ENCODE peak calls at places on chromosomes 4 and X, in ten cellular contexts. One of them, this sample, is unnamed.

GRCh38 chr4:106587558-106587957 is 219.0 kb upstream of the GIMD1 start:
- DNase-seq in tibial artery: no peak
- DNase-seq in heart right ventricle: no peak
- DNase-seq in A673: peak; percentile 81
- DNase-seq in adrenal gland: no peak
- DNase-seq in keratinocyte: peak; percentile 36
- DNase-seq in A549: peak; percentile 9
- DNase-seq in fibroblast of villous mesenchyme: peak; percentile 68
- DNase-seq in fibroblast of pulmonary artery: peak; percentile 80
- DNase-seq in left lung: no peak
- DNase-seq in this sample: peak; percentile 73

GRCh38 chr4:176052744-176053143 is 12.9 kb upstream of the WDR17 start:
- DNase-seq in tibial artery: no peak
- DNase-seq in heart right ventricle: no peak
- DNase-seq in A673: no peak
- DNase-seq in adrenal gland: no peak
- DNase-seq in keratinocyte: no peak
- DNase-seq in A549: no peak
- DNase-seq in fibroblast of villous mesenchyme: no peak
- DNase-seq in fibroblast of pulmonary artery: no peak
- DNase-seq in left lung: no peak
- DNase-seq in this sample: no peak

GRCh38 chr4:37549003-37549402 is 137.2 kb downstream of the RELL1 start:
- DNase-seq in tibial artery: no peak
- DNase-seq in heart right ventricle: no peak
- DNase-seq in A673: peak; percentile 6
- DNase-seq in adrenal gland: no peak
- DNase-seq in keratinocyte: peak; percentile 76
- DNase-seq in A549: no peak
- DNase-seq in fibroblast of villous mesenchyme: peak; percentile 33
- DNase-seq in fibroblast of pulmonary artery: peak; percentile 94
- DNase-seq in left lung: no peak
- DNase-seq in this sample: no peak

GRCh38 chr4:143199503-143199902 is 14.8 kb downstream of the USP38 start:
- DNase-seq in tibial artery: no peak
- DNase-seq in heart right ventricle: no peak
- DNase-seq in A673: no peak
- DNase-seq in adrenal gland: no peak
- DNase-seq in keratinocyte: no peak
- DNase-seq in A549: no peak
- DNase-seq in fibroblast of villous mesenchyme: no peak
- DNase-seq in fibroblast of pulmonary artery: no peak
- DNase-seq in left lung: no peak
- DNase-seq in this sample: no peak

GRCh38 chr4:108762559-108763225 is at the start of gene ETNPPL:
- DNase-seq in tibial artery: no peak
- DNase-seq in heart right ventricle: peak; percentile 7
- DNase-seq in A673: peak; percentile 59
- DNase-seq in adrenal gland: peak; percentile 53
- DNase-seq in keratinocyte: no peak
- DNase-seq in A549: peak; percentile 2
- DNase-seq in fibroblast of villous mesenchyme: no peak
- DNase-seq in fibroblast of pulmonary artery: peak; percentile 3
- DNase-seq in left lung: peak; percentile 33
- DNase-seq in this sample: peak; percentile 49

GRCh38 chr4:156710571-156711195 is 260.9 kb downstream of the PDGFC start:
- DNase-seq in tibial artery: no peak
- DNase-seq in heart right ventricle: no peak
- DNase-seq in A673: no peak
- DNase-seq in adrenal gland: no peak
- DNase-seq in keratinocyte: no peak
- DNase-seq in A549: no peak
- DNase-seq in fibroblast of villous mesenchyme: no peak
- DNase-seq in fibroblast of pulmonary artery: no peak
- DNase-seq in left lung: no peak
- DNase-seq in this sample: peak; percentile 28

GRCh38 chr4:105765690-105766407 is 57.3 kb downstream of the GSTCD start:
- DNase-seq in tibial artery: no peak
- DNase-seq in heart right ventricle: peak; percentile 18
- DNase-seq in A673: peak; percentile 25
- DNase-seq in adrenal gland: peak; percentile 27
- DNase-seq in keratinocyte: peak; percentile 36
- DNase-seq in A549: peak; percentile 29
- DNase-seq in fibroblast of villous mesenchyme: peak; percentile 86
- DNase-seq in fibroblast of pulmonary artery: peak; percentile 93
- DNase-seq in left lung: no peak
- DNase-seq in this sample: peak; percentile 90

GRCh38 chr4:14867847-14868246 is 134.4 kb upstream of the CPEB2 start:
- DNase-seq in tibial artery: no peak
- DNase-seq in heart right ventricle: no peak
- DNase-seq in A673: no peak
- DNase-seq in adrenal gland: no peak
- DNase-seq in keratinocyte: no peak
- DNase-seq in A549: no peak
- DNase-seq in fibroblast of villous mesenchyme: no peak
- DNase-seq in fibroblast of pulmonary artery: no peak
- DNase-seq in left lung: no peak
- DNase-seq in this sample: no peak

GRCh38 chr4:144645102-144645469 is 870 bp upstream of the HHIP start:
- DNase-seq in tibial artery: no peak
- DNase-seq in heart right ventricle: no peak
- DNase-seq in A673: no peak
- DNase-seq in adrenal gland: no peak
- DNase-seq in keratinocyte: no peak
- DNase-seq in A549: no peak
- DNase-seq in fibroblast of villous mesenchyme: no peak
- DNase-seq in fibroblast of pulmonary artery: peak; percentile 47
- DNase-seq in left lung: peak; percentile 36
- DNase-seq in this sample: no peak

GRCh38 chr4:144646523-144647094 is 653 bp downstream of the HHIP start:
- DNase-seq in tibial artery: no peak
- DNase-seq in heart right ventricle: no peak
- DNase-seq in A673: peak; percentile 18
- DNase-seq in adrenal gland: no peak
- DNase-seq in keratinocyte: no peak
- DNase-seq in A549: no peak
- DNase-seq in fibroblast of villous mesenchyme: no peak
- DNase-seq in fibroblast of pulmonary artery: peak; percentile 40
- DNase-seq in left lung: no peak
- DNase-seq in this sample: peak; percentile 72

GRCh38 chr4:144645621-144646522 is at the start of gene HHIP:
- DNase-seq in tibial artery: peak; percentile 34
- DNase-seq in heart right ventricle: no peak
- DNase-seq in A673: peak; percentile 64
- DNase-seq in adrenal gland: no peak
- DNase-seq in keratinocyte: no peak
- DNase-seq in A549: peak; percentile 14
- DNase-seq in fibroblast of villous mesenchyme: peak; percentile 45
- DNase-seq in fibroblast of pulmonary artery: peak; percentile 86
- DNase-seq in left lung: peak; percentile 66
- DNase-seq in this sample: peak; percentile 87

GRCh38 chr4:144648042-144648441 is 2.1 kb downstream of the HHIP start:
- DNase-seq in tibial artery: no peak
- DNase-seq in heart right ventricle: no peak
- DNase-seq in A673: no peak
- DNase-seq in adrenal gland: no peak
- DNase-seq in keratinocyte: no peak
- DNase-seq in A549: no peak
- DNase-seq in fibroblast of villous mesenchyme: no peak
- DNase-seq in fibroblast of pulmonary artery: no peak
- DNase-seq in left lung: no peak
- DNase-seq in this sample: peak; percentile 21

GRCh38 chr4:144647095-144647959 is 1.4 kb downstream of the HHIP start:
- DNase-seq in tibial artery: no peak
- DNase-seq in heart right ventricle: no peak
- DNase-seq in A673: peak; percentile 15
- DNase-seq in adrenal gland: no peak
- DNase-seq in keratinocyte: no peak
- DNase-seq in A549: no peak
- DNase-seq in fibroblast of villous mesenchyme: peak; percentile 10
- DNase-seq in fibroblast of pulmonary artery: peak; percentile 78
- DNase-seq in left lung: no peak
- DNase-seq in this sample: no peak
- H3K4me3 ChIP-seq in tibial artery: peak overlapping the region; percentile 66
- H3K4me3 ChIP-seq in heart right ventricle: peak overlapping the region; percentile 47
- H3K4me3 ChIP-seq in A673: no peak overlapping the region
- H3K4me3 ChIP-seq in adrenal gland: no peak overlapping the region
- H3K4me3 ChIP-seq in keratinocyte: peak overlapping the region; percentile 66
- H3K4me3 ChIP-seq in A549: peak overlapping the region; percentile 56
- H3K4me3 ChIP-seq in fibroblast of villous mesenchyme: peak overlapping the region; percentile 60
- H3K4me3 ChIP-seq in fibroblast of pulmonary artery: peak overlapping the region; percentile 89
- H3K4me3 ChIP-seq in left lung: peak overlapping the region; percentile 44
- H3K4me3 ChIP-seq in this sample: peak overlapping the region; percentile 49

DNA sequence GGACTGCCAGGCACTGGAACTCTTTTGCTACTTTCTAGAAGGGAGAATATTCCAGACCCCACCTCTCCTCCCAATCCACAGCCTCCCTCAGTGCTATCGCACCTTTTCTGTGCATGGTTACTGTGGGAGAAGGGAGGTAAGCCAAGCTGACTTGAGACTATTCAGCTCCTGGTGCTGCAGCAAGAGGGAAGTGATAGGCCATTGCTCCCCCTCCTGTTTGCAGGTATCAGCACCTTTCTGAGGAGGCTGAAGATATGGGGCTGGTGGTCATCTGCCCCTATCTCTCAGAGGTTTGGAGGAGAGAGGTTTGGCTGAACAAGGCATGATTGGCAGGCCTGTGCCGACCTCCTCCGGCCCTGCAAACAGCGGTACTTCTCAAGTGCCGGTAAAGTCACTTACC is 103.3 kb upstream of the GATB start:
- DNase-seq in tibial artery: no peak
- DNase-seq in heart right ventricle: no peak
- DNase-seq in A673: no peak
- DNase-seq in adrenal gland: no peak
- DNase-seq in keratinocyte: no peak
- DNase-seq in A549: no peak
- DNase-seq in fibroblast of villous mesenchyme: no peak
- DNase-seq in fibroblast of pulmonary artery: no peak
- DNase-seq in left lung: no peak
- DNase-seq in this sample: no peak
- TF ChIP-seq CTCF in tibial artery: no peak
- TF ChIP-seq CTCF in heart right ventricle: no peak
- TF ChIP-seq CTCF in A673: no peak
- TF ChIP-seq CTCF in adrenal gland: no peak
- TF ChIP-seq CTCF in keratinocyte: no peak
- TF ChIP-seq CTCF in A549: no peak
- TF ChIP-seq CTCF in fibroblast of villous mesenchyme: no peak
- TF ChIP-seq CTCF in fibroblast of pulmonary artery: no peak
- TF ChIP-seq CTCF in left lung: no peak
- TF ChIP-seq CTCF in this sample: no peak

GRCh38 chr4:146334862-146335449 is 120.6 kb downstream of the REELD1 start:
- DNase-seq in tibial artery: no peak
- DNase-seq in heart right ventricle: no peak
- DNase-seq in A673: peak; percentile 26
- DNase-seq in adrenal gland: no peak
- DNase-seq in keratinocyte: no peak
- DNase-seq in A549: no peak
- DNase-seq in fibroblast of villous mesenchyme: no peak
- DNase-seq in fibroblast of pulmonary artery: no peak
- DNase-seq in left lung: no peak
- DNase-seq in this sample: peak; percentile 52

GRCh38 chr4:146333895-146334262 is 119.5 kb downstream of the REELD1 start:
- DNase-seq in tibial artery: no peak
- DNase-seq in heart right ventricle: no peak
- DNase-seq in A673: no peak
- DNase-seq in adrenal gland: no peak
- DNase-seq in keratinocyte: no peak
- DNase-seq in A549: no peak
- DNase-seq in fibroblast of villous mesenchyme: no peak
- DNase-seq in fibroblast of pulmonary artery: no peak
- DNase-seq in left lung: no peak
- DNase-seq in this sample: no peak

GRCh38 chr4:146335763-146336412 is 121.5 kb downstream of the REELD1 start:
- DNase-seq in tibial artery: no peak
- DNase-seq in heart right ventricle: no peak
- DNase-seq in A673: no peak
- DNase-seq in adrenal gland: no peak
- DNase-seq in keratinocyte: no peak
- DNase-seq in A549: peak; percentile 22
- DNase-seq in fibroblast of villous mesenchyme: no peak
- DNase-seq in fibroblast of pulmonary artery: peak; percentile 32
- DNase-seq in left lung: no peak
- DNase-seq in this sample: peak; percentile 57

GRCh38 chr4:146330392-146330791 is 116.1 kb downstream of the REELD1 start:
- DNase-seq in tibial artery: no peak
- DNase-seq in heart right ventricle: no peak
- DNase-seq in A673: peak; percentile 58
- DNase-seq in adrenal gland: no peak
- DNase-seq in keratinocyte: no peak
- DNase-seq in A549: no peak
- DNase-seq in fibroblast of villous mesenchyme: no peak
- DNase-seq in fibroblast of pulmonary artery: peak; percentile 29
- DNase-seq in left lung: no peak
- DNase-seq in this sample: no peak

DNA sequence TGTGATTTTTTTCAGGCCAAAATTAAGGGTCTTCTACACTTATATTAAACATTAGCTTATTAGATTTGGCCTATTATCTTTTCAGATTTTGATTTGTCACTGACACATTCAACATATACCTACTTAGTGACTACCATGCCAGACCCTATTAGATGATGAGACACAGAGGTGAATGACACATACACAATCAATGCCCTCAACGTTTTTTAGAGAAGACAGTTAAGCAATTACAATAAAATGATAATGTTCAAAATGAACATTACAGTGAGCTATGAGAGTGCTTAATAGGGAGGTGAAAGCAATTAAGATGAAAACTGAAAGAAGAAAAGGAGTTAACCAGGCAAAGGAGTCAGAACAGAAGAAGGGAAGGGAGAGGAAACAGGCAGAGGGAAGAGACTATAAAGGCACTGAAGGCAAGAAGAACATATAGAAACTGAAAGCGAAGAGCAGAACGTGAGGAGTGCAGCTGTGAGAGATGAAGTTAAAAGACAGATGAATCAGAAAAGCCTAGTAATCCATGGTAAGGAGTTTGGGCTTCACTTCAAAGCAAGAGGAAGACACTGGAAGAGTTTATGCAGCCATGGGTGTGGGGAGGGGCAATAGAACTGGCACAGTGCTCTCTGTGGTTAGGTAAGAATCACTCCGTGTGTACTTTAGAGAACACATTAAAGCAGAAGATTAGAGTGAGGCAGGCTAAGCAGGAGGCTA is 119.0 kb downstream of the REELD1 start:
- DNase-seq in tibial artery: no peak
- DNase-seq in heart right ventricle: no peak
- DNase-seq in A673: peak; percentile 47
- DNase-seq in adrenal gland: no peak
- DNase-seq in keratinocyte: no peak
- DNase-seq in A549: peak; percentile 18
- DNase-seq in fibroblast of villous mesenchyme: peak; percentile 91
- DNase-seq in fibroblast of pulmonary artery: peak; percentile 43
- DNase-seq in left lung: no peak
- DNase-seq in this sample: peak; percentile 51
- H3K4me3 ChIP-seq in tibial artery: no peak overlapping the region
- H3K4me3 ChIP-seq in heart right ventricle: no peak overlapping the region
- H3K4me3 ChIP-seq in A673: peak overlapping the region; percentile 10
- H3K4me3 ChIP-seq in adrenal gland: no peak overlapping the region
- H3K4me3 ChIP-seq in keratinocyte: peak overlapping the region; percentile 44
- H3K4me3 ChIP-seq in A549: no peak overlapping the region
- H3K4me3 ChIP-seq in fibroblast of villous mesenchyme: peak overlapping the region; percentile 46
- H3K4me3 ChIP-seq in fibroblast of pulmonary artery: no peak overlapping the region
- H3K4me3 ChIP-seq in left lung: no peak overlapping the region
- H3K4me3 ChIP-seq in this sample: peak overlapping the region; percentile 51

DNA sequence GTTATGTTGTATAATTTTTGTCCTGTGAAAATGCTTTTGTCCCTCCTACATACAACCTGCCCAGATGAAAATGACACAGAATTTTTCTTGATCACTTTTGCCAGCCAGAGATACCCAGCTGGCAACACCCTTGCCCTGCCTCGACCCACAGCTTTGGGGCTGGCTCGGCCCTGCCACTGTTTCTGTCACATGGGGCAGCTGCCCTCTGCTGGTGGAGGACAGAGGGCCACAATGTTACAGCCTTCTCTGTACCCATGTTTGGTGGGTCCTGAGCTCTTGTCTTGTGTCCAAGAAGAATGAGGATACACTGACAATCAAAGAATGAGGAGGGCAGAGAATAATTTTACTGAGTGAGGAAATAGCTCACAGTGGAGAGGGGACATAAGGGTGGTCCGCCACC is 31.1 kb downstream of the BMP15 start:
- DNase-seq in tibial artery: no peak
- DNase-seq in heart right ventricle: no peak
- DNase-seq in A673: peak; percentile 15
- DNase-seq in adrenal gland: no peak
- DNase-seq in keratinocyte: no peak
- DNase-seq in A549: peak; percentile 0
- DNase-seq in fibroblast of villous mesenchyme: no peak
- DNase-seq in fibroblast of pulmonary artery: no peak
- DNase-seq in left lung: no peak
- DNase-seq in this sample: no peak
- TF ChIP-seq CTCF in tibial artery: no peak
- TF ChIP-seq CTCF in heart right ventricle: no peak
- TF ChIP-seq CTCF in A673: peak; percentile 59
- TF ChIP-seq CTCF in adrenal gland: peak; percentile 21
- TF ChIP-seq CTCF in keratinocyte: peak; percentile 69
- TF ChIP-seq CTCF in A549: peak; percentile 19
- TF ChIP-seq CTCF in fibroblast of villous mesenchyme: peak; percentile 23
- TF ChIP-seq CTCF in fibroblast of pulmonary artery: peak; percentile 30
- TF ChIP-seq CTCF in left lung: no peak
- TF ChIP-seq CTCF in this sample: peak; percentile 27

This sample was measured in foreskin fibroblast.